ENCODE peak calls at places on chromosomes 13 and 19, in ten cellular contexts. One of them, this sample, is unnamed.

GRCh38 chr13:51714663-51715168 is 89.2 kb downstream of the DHRS12 start:
- DNase-seq in AG04450: peak
- DNase-seq in caudate nucleus: no peak
- DNase-seq in kidney tubule cell: peak
- DNase-seq in NCI-H510A: no peak
- DNase-seq in fibroblast of the aortic adventitia: peak
- DNase-seq in NCI-H2081 treated with DMSO at 0.1 percent for 48 hours: no peak
- DNase-seq in stimulated activated CD4-positive, alpha-beta T cell treated with anti-CD3 and anti-CD28 coated beads, Interleukin-1b, Interleukin-23, amount 100 ng/mL, for 24 hours: no peak
- DNase-seq in head of caudate nucleus: no peak
- DNase-seq in RKO: peak
- DNase-seq in this sample: no peak

GRCh38 chr19:44635581-44636438 is 7.9 kb upstream of the PVR start:
- DNase-seq in head of caudate nucleus: no peak
- DNase-seq in caudate nucleus: no peak
- DNase-seq in NCI-H2081 treated with DMSO at 0.1 percent for 48 hours: no peak
- DNase-seq in RKO: no peak
- DNase-seq in fibroblast of the aortic adventitia: peak
- DNase-seq in stimulated activated CD4-positive, alpha-beta T cell treated with anti-CD3 and anti-CD28 coated beads, Interleukin-1b, Interleukin-23, amount 100 ng/mL, for 24 hours: no peak
- DNase-seq in NCI-H510A: no peak
- DNase-seq in kidney tubule cell: peak
- DNase-seq in AG04450: no peak
- DNase-seq in this sample: no peak

GRCh38 chr13:28532226-28533048 is 37.5 kb upstream of the FLT1 start:
- DNase-seq in kidney tubule cell: no peak
- DNase-seq in caudate nucleus: no peak
- DNase-seq in NCI-H2081 treated with DMSO at 0.1 percent for 48 hours: no peak
- DNase-seq in stimulated activated CD4-positive, alpha-beta T cell treated with anti-CD3 and anti-CD28 coated beads, Interleukin-1b, Interleukin-23, amount 100 ng/mL, for 24 hours: no peak
- DNase-seq in RKO: no peak
- DNase-seq in head of caudate nucleus: peak
- DNase-seq in fibroblast of the aortic adventitia: no peak
- DNase-seq in NCI-H510A: no peak
- DNase-seq in AG04450: no peak
- DNase-seq in this sample: no peak

GRCh38 chr13:71634605-71635443 is 232.2 kb downstream of the DACH1 start:
- DNase-seq in caudate nucleus: no peak
- DNase-seq in kidney tubule cell: no peak
- DNase-seq in fibroblast of the aortic adventitia: no peak
- DNase-seq in NCI-H510A: no peak
- DNase-seq in RKO: no peak
- DNase-seq in NCI-H2081 treated with DMSO at 0.1 percent for 48 hours: no peak
- DNase-seq in head of caudate nucleus: no peak
- DNase-seq in stimulated activated CD4-positive, alpha-beta T cell treated with anti-CD3 and anti-CD28 coated beads, Interleukin-1b, Interleukin-23, amount 100 ng/mL, for 24 hours: no peak
- DNase-seq in AG04450: peak
- DNase-seq in this sample: no peak

GRCh38 chr19:19053508-19054314 is 10.1 kb upstream of the SLC25A42 start:
- DNase-seq in RKO: no peak
- DNase-seq in NCI-H2081 treated with DMSO at 0.1 percent for 48 hours: no peak
- DNase-seq in head of caudate nucleus: peak
- DNase-seq in AG04450: no peak
- DNase-seq in fibroblast of the aortic adventitia: peak
- DNase-seq in stimulated activated CD4-positive, alpha-beta T cell treated with anti-CD3 and anti-CD28 coated beads, Interleukin-1b, Interleukin-23, amount 100 ng/mL, for 24 hours: peak
- DNase-seq in kidney tubule cell: peak
- DNase-seq in caudate nucleus: no peak
- DNase-seq in NCI-H510A: peak
- DNase-seq in this sample: peak

GRCh38 chr13:42847891-42848663 is 66.7 kb downstream of the FAM216B start:
- DNase-seq in NCI-H2081 treated with DMSO at 0.1 percent for 48 hours: no peak
- DNase-seq in AG04450: no peak
- DNase-seq in head of caudate nucleus: no peak
- DNase-seq in RKO: no peak
- DNase-seq in stimulated activated CD4-positive, alpha-beta T cell treated with anti-CD3 and anti-CD28 coated beads, Interleukin-1b, Interleukin-23, amount 100 ng/mL, for 24 hours: no peak
- DNase-seq in kidney tubule cell: no peak
- DNase-seq in fibroblast of the aortic adventitia: peak
- DNase-seq in caudate nucleus: no peak
- DNase-seq in NCI-H510A: no peak
- DNase-seq in this sample: no peak

GRCh38 chr13:30880151-30880551 is 25.9 kb upstream of the MEDAG start:
- DNase-seq in kidney tubule cell: no peak
- DNase-seq in fibroblast of the aortic adventitia: peak
- DNase-seq in NCI-H510A: no peak
- DNase-seq in RKO: no peak
- DNase-seq in NCI-H2081 treated with DMSO at 0.1 percent for 48 hours: no peak
- DNase-seq in stimulated activated CD4-positive, alpha-beta T cell treated with anti-CD3 and anti-CD28 coated beads, Interleukin-1b, Interleukin-23, amount 100 ng/mL, for 24 hours: no peak
- DNase-seq in head of caudate nucleus: no peak
- DNase-seq in AG04450: no peak
- DNase-seq in caudate nucleus: no peak
- DNase-seq in this sample: no peak

GRCh38 chr13:27770809-27771208 is 21.5 kb upstream of the GSX1 start:
- DNase-seq in stimulated activated CD4-positive, alpha-beta T cell treated with anti-CD3 and anti-CD28 coated beads, Interleukin-1b, Interleukin-23, amount 100 ng/mL, for 24 hours: no peak
- DNase-seq in AG04450: no peak
- DNase-seq in head of caudate nucleus: peak
- DNase-seq in NCI-H2081 treated with DMSO at 0.1 percent for 48 hours: no peak
- DNase-seq in NCI-H510A: no peak
- DNase-seq in fibroblast of the aortic adventitia: peak
- DNase-seq in caudate nucleus: no peak
- DNase-seq in RKO: peak
- DNase-seq in kidney tubule cell: peak
- DNase-seq in this sample: peak

GRCh38 chr19:51798958-51799310 is 4.0 kb downstream of the FPR3 start:
- DNase-seq in NCI-H510A: no peak
- DNase-seq in NCI-H2081 treated with DMSO at 0.1 percent for 48 hours: no peak
- DNase-seq in AG04450: no peak
- DNase-seq in fibroblast of the aortic adventitia: no peak
- DNase-seq in head of caudate nucleus: no peak
- DNase-seq in stimulated activated CD4-positive, alpha-beta T cell treated with anti-CD3 and anti-CD28 coated beads, Interleukin-1b, Interleukin-23, amount 100 ng/mL, for 24 hours: no peak
- DNase-seq in kidney tubule cell: no peak
- DNase-seq in RKO: no peak
- DNase-seq in caudate nucleus: no peak
- DNase-seq in this sample: no peak

GRCh38 chr13:71998223-71998622 is 131.2 kb upstream of the DACH1 start:
- DNase-seq in AG04450: no peak
- DNase-seq in caudate nucleus: no peak
- DNase-seq in kidney tubule cell: no peak
- DNase-seq in RKO: no peak
- DNase-seq in stimulated activated CD4-positive, alpha-beta T cell treated with anti-CD3 and anti-CD28 coated beads, Interleukin-1b, Interleukin-23, amount 100 ng/mL, for 24 hours: no peak
- DNase-seq in fibroblast of the aortic adventitia: no peak
- DNase-seq in head of caudate nucleus: no peak
- DNase-seq in NCI-H510A: no peak
- DNase-seq in NCI-H2081 treated with DMSO at 0.1 percent for 48 hours: no peak
- DNase-seq in this sample: no peak

GRCh38 chr13:113936566-113936965 is 37.3 kb downstream of the C13orf46 start:
- DNase-seq in NCI-H510A: no peak
- DNase-seq in stimulated activated CD4-positive, alpha-beta T cell treated with anti-CD3 and anti-CD28 coated beads, Interleukin-1b, Interleukin-23, amount 100 ng/mL, for 24 hours: no peak
- DNase-seq in caudate nucleus: no peak
- DNase-seq in AG04450: no peak
- DNase-seq in fibroblast of the aortic adventitia: no peak
- DNase-seq in NCI-H2081 treated with DMSO at 0.1 percent for 48 hours: no peak
- DNase-seq in RKO: no peak
- DNase-seq in head of caudate nucleus: no peak
- DNase-seq in kidney tubule cell: no peak
- DNase-seq in this sample: no peak

This sample was measured in T47D.